ENCODE peak calls at places on chromosomes 11 and 22, in four cellular contexts. One of them, this sample, is unnamed.

GRCh38 chr11:2305140-2305861 is 3.5 kb downstream of the TSPAN32 start:
- DNase-seq in kidney: peak; percentile 94
- DNase-seq in nephron progenitor cell: peak; percentile 90
- DNase-seq in GM13977: peak; percentile 84
- DNase-seq in this sample: peak; percentile 85

GRCh38 chr11:116600930-116601329 is 171.9 kb downstream of the BUD13 start:
- DNase-seq in nephron progenitor cell: no peak
- DNase-seq in kidney: no peak
- DNase-seq in GM13977: no peak
- DNase-seq in this sample: no peak

GRCh38 chr11:75142714-75143419 is 8.0 kb upstream of the SLCO2B1 start:
- DNase-seq in kidney: peak; percentile 92
- DNase-seq in nephron progenitor cell: no peak
- DNase-seq in GM13977: peak; percentile 59
- DNase-seq in this sample: peak; percentile 63

GRCh38 chr11:15412054-15412453 is 297.3 kb downstream of the INSC start:
- DNase-seq in kidney: no peak
- DNase-seq in GM13977: no peak
- DNase-seq in nephron progenitor cell: no peak
- DNase-seq in this sample: no peak

GRCh38 chr22:39466228-39467006 is 9.6 kb downstream of the MGAT3 start:
- DNase-seq in nephron progenitor cell: no peak
- DNase-seq in GM13977: no peak
- DNase-seq in kidney: no peak
- DNase-seq in this sample: no peak

GRCh38 chr11:45163956-45164575 is 17.6 kb downstream of the PRDM11 start:
- DNase-seq in GM13977: peak; percentile 36
- DNase-seq in nephron progenitor cell: no peak
- DNase-seq in kidney: no peak
- DNase-seq in this sample: no peak

GRCh38 chr11:75029836-75030631 is 41.3 kb downstream of the NEU3 start:
- DNase-seq in kidney: no peak
- DNase-seq in nephron progenitor cell: no peak
- DNase-seq in GM13977: no peak
- DNase-seq in this sample: no peak

GRCh38 chr11:92272651-92273050 is 48.0 kb downstream of the FAT3 start:
- DNase-seq in nephron progenitor cell: no peak
- DNase-seq in GM13977: no peak
- DNase-seq in kidney: no peak
- DNase-seq in this sample: no peak

GRCh38 chr11:78898376-78898775 is 323.7 kb upstream of the NARS2 start:
- DNase-seq in nephron progenitor cell: no peak
- DNase-seq in kidney: no peak
- DNase-seq in GM13977: no peak
- DNase-seq in this sample: no peak

GRCh38 chr11:118046051-118046963 is 30.6 kb upstream of the TMPRSS4 start:
- DNase-seq in GM13977: no peak
- DNase-seq in nephron progenitor cell: no peak
- DNase-seq in kidney: no peak
- DNase-seq in this sample: no peak

GRCh38 chr11:129852125-129852740 is 36.6 kb downstream of the TMEM45B start:
- DNase-seq in kidney: no peak
- DNase-seq in nephron progenitor cell: no peak
- DNase-seq in GM13977: no peak
- DNase-seq in this sample: no peak

GRCh38 chr11:128814856-128815705 is 52.0 kb downstream of the KCNJ1 start:
- DNase-seq in kidney: no peak
- DNase-seq in nephron progenitor cell: peak; percentile 71
- DNase-seq in GM13977: no peak
- DNase-seq in this sample: peak; percentile 49

GRCh38 chr11:57288771-57289579 is 35.8 kb downstream of the TNKS1BP1 start:
- DNase-seq in kidney: no peak
- DNase-seq in GM13977: no peak
- DNase-seq in nephron progenitor cell: peak; percentile 69
- DNase-seq in this sample: peak; percentile 20

GRCh38 chr11:129815596-129816461 is at the start of gene TMEM45B:
- DNase-seq in nephron progenitor cell: peak; percentile 59
- DNase-seq in GM13977: no peak
- DNase-seq in kidney: peak; percentile 90
- DNase-seq in this sample: peak; percentile 83

GRCh38 chr22:22922954-22923319 is 35.3 kb downstream of the IGLL5 start:
- DNase-seq in kidney: peak; percentile 22
- DNase-seq in nephron progenitor cell: no peak
- DNase-seq in GM13977: no peak
- DNase-seq in this sample: no peak

GRCh38 chr11:70612459-70613141 is 214.3 kb downstream of the CTTN start:
- DNase-seq in kidney: peak; percentile 18
- DNase-seq in nephron progenitor cell: no peak
- DNase-seq in GM13977: no peak
- DNase-seq in this sample: no peak

GRCh38 chr11:125367710-125368109 is 128.4 kb downstream of the FEZ1 start:
- DNase-seq in GM13977: no peak
- DNase-seq in nephron progenitor cell: no peak
- DNase-seq in kidney: no peak
- DNase-seq in this sample: no peak

GRCh38 chr11:69217276-69218105 is 61.8 kb downstream of the SMIM38 start:
- DNase-seq in nephron progenitor cell: no peak
- DNase-seq in GM13977: no peak
- DNase-seq in kidney: no peak
- DNase-seq in this sample: peak; percentile 64

GRCh38 chr11:67002297-67002913 is 20.5 kb upstream of the SYT12 start:
- DNase-seq in kidney: no peak
- DNase-seq in nephron progenitor cell: no peak
- DNase-seq in GM13977: no peak
- DNase-seq in this sample: no peak

GRCh38 chr11:9887492-9887891 is 223.6 kb downstream of the SWAP70 start:
- DNase-seq in kidney: no peak
- DNase-seq in nephron progenitor cell: no peak
- DNase-seq in GM13977: no peak
- DNase-seq in this sample: no peak

GRCh38 chr11:68432874-68433273 is 27.7 kb upstream of the PPP6R3 start:
- DNase-seq in kidney: no peak
- DNase-seq in GM13977: no peak
- DNase-seq in nephron progenitor cell: no peak
- DNase-seq in this sample: no peak

This sample was measured in SK-N-SH.